ENCODE peak calls at places on chromosomes 7 and 10, in ten cellular contexts. T is heart left ventricle, X is HepG2, C is A549, B is ovary, R is HCT116, A is tibial nerve, L is IMR-90, S is uterus, F is vagina. Q is an unnamed sample.

GRCh38 chr10:36094091-36094490 is 452.0 kb upstream of the FZD8 start:
- DNase-seq in T (peak), X (no peak), C (no peak), B (no peak), R (no peak), A (no peak), L (peak), S (no peak), F (no peak), Q (no peak)

GRCh38 chr7:137961200-137962177 is 40.4 kb downstream of the CREB3L2 start:
- DNase-seq in T (no peak), X (no peak), C (no peak), B (no peak), R (no peak), A (no peak), L (peak), S (no peak), F (no peak), Q (peak)

GRCh38 chr10:18501198-18501597 is 150.2 kb downstream of the NSUN6 start:
- DNase-seq in T (no peak), X (no peak), C (peak), B (no peak), R (no peak), A (no peak), L (peak), S (no peak), F (no peak), Q (peak)

GRCh38 chr7:20114463-20114862 is 102.7 kb downstream of the MACC1 start:
- DNase-seq in T (peak), X (no peak), C (no peak), B (no peak), R (no peak), A (no peak), L (no peak), S (no peak), F (no peak), Q (no peak)

GRCh38 chr7:76505168-76506080 is 4.9 kb upstream of the UPK3B start:
- DNase-seq in T (no peak), X (no peak), C (no peak), B (no peak), R (no peak), A (no peak), L (no peak), S (no peak), F (peak), Q (no peak)

GRCh38 chr10:17713133-17713532 is 38.9 kb upstream of the TMEM236 start:
- DNase-seq in T (no peak), X (no peak), C (no peak), B (no peak), R (no peak), A (no peak), L (no peak), S (no peak), F (no peak), Q (no peak)

GRCh38 chr7:83849135-83849534 is 200.2 kb upstream of the SEMA3E start:
- DNase-seq in T (no peak), X (no peak), C (no peak), B (no peak), R (no peak), A (no peak), L (no peak), S (no peak), F (no peak), Q (no peak)

GRCh38 chr7:40310213-40310612 is 175.4 kb downstream of the SUGCT start:
- DNase-seq in T (no peak), X (no peak), C (no peak), B (no peak), R (no peak), A (no peak), L (peak), S (no peak), F (no peak), Q (no peak)

GRCh38 chr7:39300276-39300675 is 265.9 kb upstream of the YAE1 start:
- DNase-seq in T (no peak), X (no peak), C (no peak), B (no peak), R (no peak), A (no peak), L (no peak), S (no peak), F (no peak), Q (no peak)

GRCh38 chr10:64733980-64734379 is 1212.8 kb downstream of the REEP3 start:
- DNase-seq in T (no peak), X (peak), C (peak), B (no peak), R (peak), A (no peak), L (no peak), S (no peak), F (no peak), Q (no peak)

GRCh38 chr10:33746176-33746575 is 411.7 kb upstream of the NRP1 start:
- DNase-seq in T (no peak), X (no peak), C (no peak), B (no peak), R (no peak), A (no peak), L (no peak), S (no peak), F (no peak), Q (no peak)

GRCh38 chr7:474605-475424 is 44.8 kb downstream of the PDGFA start:
- DNase-seq in T (no peak), X (no peak), C (no peak), B (no peak), R (no peak), A (no peak), L (no peak), S (no peak), F (no peak), Q (no peak)

GRCh38 chr10:69569144-69569934 is 3.9 kb downstream of the NEUROG3 start:
- DNase-seq in T (no peak), X (no peak), C (no peak), B (no peak), R (no peak), A (no peak), L (no peak), S (no peak), F (no peak), Q (no peak)

GRCh38 chr7:45100761-45101480 is 10.6 kb downstream of the TBRG4 start:
- DNase-seq in T (no peak), X (no peak), C (no peak), B (no peak), R (no peak), A (no peak), L (no peak), S (no peak), F (no peak), Q (no peak)

GRCh38 chr7:29207023-29207422 is 12.4 kb downstream of the CHN2 start:
- DNase-seq in T (no peak), X (no peak), C (no peak), B (no peak), R (no peak), A (no peak), L (no peak), S (no peak), F (no peak), Q (no peak)

GRCh38 chr7:70557281-70557680 is 574.7 kb upstream of the GALNT17 start:
- DNase-seq in T (no peak), X (no peak), C (no peak), B (no peak), R (no peak), A (no peak), L (no peak), S (no peak), F (no peak), Q (no peak)

GRCh38 chr7:3028071-3028766 is 15.4 kb downstream of the CARD11 start:
- DNase-seq in T (no peak), X (no peak), C (peak), B (no peak), R (no peak), A (no peak), L (peak), S (no peak), F (no peak), Q (peak)

GRCh38 chr10:71667374-71667750 is 52.2 kb downstream of the C10orf105 start:
- DNase-seq in T (no peak), X (no peak), C (no peak), B (no peak), R (no peak), A (no peak), L (no peak), S (no peak), F (no peak), Q (no peak)

GRCh38 chr7:113768256-113768847 is 150.5 kb downstream of the PPP1R3A start:
- DNase-seq in T (no peak), X (no peak), C (no peak), B (no peak), R (no peak), A (no peak), L (no peak), S (no peak), F (no peak), Q (no peak)

GRCh38 chr10:3465406-3465891 is 292.9 kb upstream of the PITRM1 start:
- DNase-seq in T (no peak), X (no peak), C (no peak), B (no peak), R (no peak), A (no peak), L (peak), S (no peak), F (peak), Q (no peak)
- TF ChIP-seq POLR2A in T (no peak), X (no peak), C (no peak), B (no peak), R (no peak), A (no peak), L (no peak), S (no peak), F (no peak), Q (no peak)

GRCh38 chr7:130270947-130271790 is 4.5 kb downstream of the CPA2 start:
- DNase-seq in T (no peak), X (no peak), C (no peak), B (no peak), R (no peak), A (no peak), L (no peak), S (no peak), F (no peak), Q (no peak)

GRCh38 chr7:130274983-130275649 is 8.5 kb downstream of the CPA2 start:
- DNase-seq in T (no peak), X (no peak), C (no peak), B (no peak), R (no peak), A (no peak), L (no peak), S (no peak), F (no peak), Q (no peak)

GRCh38 chr7:130272456-130273080 is 5.9 kb downstream of the CPA2 start:
- DNase-seq in T (peak), X (no peak), C (no peak), B (no peak), R (no peak), A (no peak), L (no peak), S (no peak), F (no peak), Q (no peak)

GRCh38 chr7:130273863-130274262 is 7.2 kb downstream of the CPA2 start:
- DNase-seq in T (peak), X (no peak), C (no peak), B (peak), R (no peak), A (no peak), L (peak), S (peak), F (no peak), Q (no peak)

DNA sequence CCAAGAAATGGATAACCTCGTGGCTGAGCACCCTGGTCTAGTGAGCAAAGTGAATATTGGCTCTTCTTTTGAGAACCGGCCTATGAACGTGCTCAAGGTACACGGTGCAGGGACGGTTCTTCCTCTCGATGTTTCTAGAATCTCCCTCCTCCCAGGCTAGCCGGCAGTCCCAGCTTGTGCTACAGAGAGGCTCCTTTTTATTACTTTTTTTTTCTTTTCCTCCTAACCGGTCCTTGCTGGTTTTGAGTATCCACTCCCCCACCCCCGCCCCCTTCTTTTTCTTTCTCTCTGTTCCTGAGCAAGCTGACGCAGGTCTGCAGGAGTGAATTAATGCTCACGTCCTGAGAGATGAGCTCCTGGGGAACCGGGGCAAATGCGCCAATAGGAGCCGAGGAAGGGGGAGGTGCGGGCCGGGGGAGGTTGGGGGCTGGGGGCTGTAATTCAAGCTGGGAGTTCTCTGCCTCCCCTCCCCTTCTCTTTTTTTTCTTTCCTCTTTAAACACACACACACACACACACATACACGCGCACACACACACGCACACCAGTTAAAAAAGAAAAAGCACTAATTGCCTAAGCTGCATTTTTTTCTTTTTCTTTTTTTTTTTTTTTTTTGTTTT is 6.5 kb downstream of the CPA2 start:
- DNase-seq in T (peak), X (no peak), C (no peak), B (peak), R (no peak), A (no peak), L (peak), S (peak), F (no peak), Q (no peak)
- TF ChIP-seq POLR2A in T (no peak), X (no peak), C (no peak), B (no peak), R (no peak), A (no peak), L (no peak), S (no peak), F (no peak), Q (no peak)

GRCh38 chr7:136549756-136550155 is 318.7 kb upstream of the CHRM2 start:
- DNase-seq in T (no peak), X (no peak), C (no peak), B (no peak), R (no peak), A (no peak), L (no peak), S (no peak), F (no peak), Q (no peak)
- TF ChIP-seq POLR2A in T (no peak), X (no peak), C (no peak), B (no peak), R (no peak), A (no peak), L (no peak), S (no peak), F (no peak), Q (no peak)

GRCh38 chr10:11901454-11902431 is 78.6 kb downstream of the PROSER2 start:
- DNase-seq in T (no peak), X (peak), C (no peak), B (no peak), R (no peak), A (no peak), L (peak), S (no peak), F (no peak), Q (no peak)
- TF ChIP-seq POLR2A in T (no peak), X (no peak), C (no peak), B (no peak), R (no peak), A (no peak), L (no peak), S (no peak), F (no peak), Q (no peak)

GRCh38 chr7:157372300-157373232 is 35.8 kb downstream of the DNAJB6 start:
- DNase-seq in T (no peak), X (no peak), C (no peak), B (no peak), R (no peak), A (no peak), L (no peak), S (no peak), F (no peak), Q (no peak)
- TF ChIP-seq POLR2A in T (no peak), X (no peak), C (no peak), B (no peak), R (no peak), A (no peak), L (no peak), S (no peak), F (no peak), Q (no peak)

DNA sequence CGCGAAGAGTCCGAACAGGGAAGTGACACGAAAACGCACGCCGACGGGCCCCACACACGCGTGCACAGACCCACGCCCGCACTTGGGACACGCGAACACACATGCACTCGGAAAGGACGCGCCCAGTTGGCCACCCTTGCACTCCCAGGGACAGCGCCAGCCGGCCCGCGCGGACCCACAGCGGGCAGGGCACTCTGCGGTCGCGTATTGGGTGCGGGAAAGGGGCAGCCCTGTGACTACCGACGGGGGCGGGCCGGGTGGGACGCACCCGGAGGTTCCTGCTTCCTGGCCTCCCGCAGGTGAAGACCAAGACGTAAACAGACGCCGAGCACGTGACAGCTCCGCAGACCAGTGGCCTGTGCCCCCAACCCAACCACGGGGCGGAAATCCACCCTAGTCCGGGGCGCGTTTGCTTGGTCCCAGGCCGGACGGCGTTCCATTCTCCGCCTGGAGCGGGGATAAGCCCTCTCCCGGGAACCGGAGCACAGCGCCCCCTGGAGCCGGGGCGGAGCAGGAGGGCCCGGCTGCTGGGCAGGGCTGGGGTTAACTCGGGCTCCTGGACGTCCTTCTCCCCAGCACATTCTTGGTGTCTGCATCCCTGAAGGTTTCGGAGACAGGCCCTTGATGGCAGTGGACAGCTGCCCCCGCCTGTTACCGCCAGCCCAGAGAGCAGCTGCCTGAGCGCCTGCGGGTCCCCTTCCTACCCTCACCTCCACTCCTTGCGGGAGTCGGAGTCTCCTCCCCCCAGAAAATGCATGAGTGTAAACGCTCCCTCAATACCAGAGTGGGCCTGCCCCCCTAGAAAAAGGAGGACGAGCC is 2.0 kb upstream of the LZTS2 start:
- DNase-seq in T (peak), X (peak), C (peak), B (peak), R (peak), A (no peak), L (peak), S (peak), F (no peak), Q (peak)
- TF ChIP-seq POLR2A in T (no peak), X (no peak), C (peak), B (no peak), R (peak), A (no peak), L (no peak), S (peak), F (no peak), Q (peak)

GRCh38 chr10:101031128-101031795 is at the start of the genes PDZD7 and SFXN3:
- DNase-seq in T (peak), X (peak), C (peak), B (peak), R (peak), A (peak), L (peak), S (peak), F (no peak), Q (peak)
- TF ChIP-seq POLR2A in T (no peak), X (no peak), C (peak), B (peak), R (no peak), A (peak), L (peak), S (peak), F (no peak), Q (no peak)

DNA sequence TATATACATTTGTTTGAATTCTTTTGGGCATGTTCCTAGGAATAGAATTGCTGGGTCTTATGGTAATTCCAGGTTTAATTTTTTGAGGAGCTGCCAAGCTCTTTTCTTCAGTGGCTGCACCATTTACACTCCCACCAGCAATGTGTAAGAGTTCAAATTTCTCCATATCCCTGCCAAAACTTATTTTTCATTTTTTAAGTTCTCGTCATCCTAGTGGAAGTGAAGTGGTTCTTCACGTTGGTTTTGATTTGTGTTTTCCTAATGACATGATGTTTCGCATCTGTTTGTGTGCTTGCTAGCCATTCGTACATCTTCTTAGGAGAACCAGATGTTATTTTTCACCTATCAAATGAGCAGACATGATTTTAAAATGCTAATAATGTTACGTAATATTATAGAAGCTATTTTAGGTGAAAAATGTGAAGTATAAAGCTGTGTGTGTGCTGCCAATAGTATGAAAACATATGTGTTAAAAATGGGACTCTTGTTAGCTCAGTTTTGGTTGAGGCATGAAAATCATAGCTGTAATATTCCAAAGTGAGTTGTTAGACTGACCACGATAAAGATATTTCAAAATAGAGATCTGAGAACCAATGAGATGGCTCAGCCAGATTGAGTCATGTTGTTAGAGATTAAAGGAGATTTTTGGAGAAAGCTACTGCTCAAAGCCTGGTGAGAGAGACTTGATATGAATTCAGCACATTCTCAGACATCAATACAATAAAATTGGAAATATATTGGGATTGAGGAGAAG is 26.0 kb upstream of the GALNT11 start:
- DNase-seq in T (no peak), X (no peak), C (no peak), B (no peak), R (no peak), A (no peak), L (peak), S (no peak), F (no peak), Q (no peak)
- TF ChIP-seq POLR2A in T (no peak), X (no peak), C (no peak), B (no peak), R (no peak), A (no peak), L (no peak), S (no peak), F (no peak), Q (no peak)

Q was measured in H54.